ENCODE peak calls at places on chromosomes 7 and 10, in eight cellular contexts. One of them, this sample, is unnamed.

GRCh38 chr10:43304687-43305333 is 37.9 kb upstream of the RASGEF1A start:
- DNase-seq in thoracic aorta: peak
- DNase-seq in NB4: peak
- DNase-seq in fibroblast of lung: peak
- DNase-seq in adipocyte: peak
- DNase-seq in psoas muscle: peak
- DNase-seq in lung: peak
- DNase-seq in tibial nerve: peak
- DNase-seq in this sample: no peak

GRCh38 chr10:104322416-104322782 is 15.9 kb downstream of the ITPRIP start:
- DNase-seq in thoracic aorta: no peak
- DNase-seq in NB4: peak
- DNase-seq in fibroblast of lung: no peak
- DNase-seq in adipocyte: no peak
- DNase-seq in psoas muscle: no peak
- DNase-seq in lung: no peak
- DNase-seq in tibial nerve: no peak
- DNase-seq in this sample: peak

GRCh38 chr7:101166909-101167644 is 1.7 kb upstream of the VGF start:
- DNase-seq in thoracic aorta: no peak
- DNase-seq in NB4: no peak
- DNase-seq in fibroblast of lung: no peak
- DNase-seq in adipocyte: no peak
- DNase-seq in psoas muscle: no peak
- DNase-seq in lung: no peak
- DNase-seq in tibial nerve: no peak
- DNase-seq in this sample: no peak

GRCh38 chr10:78450807-78451485 is 417.3 kb downstream of the RPS24 start:
- DNase-seq in thoracic aorta: no peak
- DNase-seq in NB4: no peak
- DNase-seq in fibroblast of lung: no peak
- DNase-seq in adipocyte: no peak
- DNase-seq in psoas muscle: no peak
- DNase-seq in lung: no peak
- DNase-seq in tibial nerve: no peak
- DNase-seq in this sample: no peak

GRCh38 chr7:92835140-92835850 is 1.1 kb downstream of the CDK6 start:
- DNase-seq in thoracic aorta: peak
- DNase-seq in NB4: peak
- DNase-seq in fibroblast of lung: peak
- DNase-seq in adipocyte: peak
- DNase-seq in psoas muscle: peak
- DNase-seq in lung: peak
- DNase-seq in tibial nerve: peak
- DNase-seq in this sample: peak

GRCh38 chr7:47579458-47579857 is 2.5 kb downstream of the TNS3 start:
- DNase-seq in thoracic aorta: no peak
- DNase-seq in NB4: no peak
- DNase-seq in fibroblast of lung: no peak
- DNase-seq in adipocyte: no peak
- DNase-seq in psoas muscle: no peak
- DNase-seq in lung: no peak
- DNase-seq in tibial nerve: no peak
- DNase-seq in this sample: no peak

GRCh38 chr10:102452672-102453340 is 1.5 kb upstream of the C10orf95 start:
- DNase-seq in thoracic aorta: no peak
- DNase-seq in NB4: peak
- DNase-seq in fibroblast of lung: peak
- DNase-seq in adipocyte: peak
- DNase-seq in psoas muscle: no peak
- DNase-seq in lung: no peak
- DNase-seq in tibial nerve: peak
- DNase-seq in this sample: no peak

GRCh38 chr10:27413831-27414348 is 90.2 kb upstream of the RAB18 start:
- DNase-seq in thoracic aorta: no peak
- DNase-seq in NB4: no peak
- DNase-seq in fibroblast of lung: no peak
- DNase-seq in adipocyte: no peak
- DNase-seq in psoas muscle: no peak
- DNase-seq in lung: no peak
- DNase-seq in tibial nerve: no peak
- DNase-seq in this sample: no peak

GRCh38 chr10:7121154-7121797 is 289.6 kb downstream of the SFMBT2 start:
- DNase-seq in thoracic aorta: no peak
- DNase-seq in NB4: peak
- DNase-seq in fibroblast of lung: peak
- DNase-seq in adipocyte: no peak
- DNase-seq in psoas muscle: peak
- DNase-seq in lung: peak
- DNase-seq in tibial nerve: peak
- DNase-seq in this sample: peak

GRCh38 chr7:150378115-150378852 is 846 bp upstream of the ZNF775 start:
- DNase-seq in thoracic aorta: no peak
- DNase-seq in NB4: peak
- DNase-seq in fibroblast of lung: peak
- DNase-seq in adipocyte: peak
- DNase-seq in psoas muscle: peak
- DNase-seq in lung: peak
- DNase-seq in tibial nerve: peak
- DNase-seq in this sample: peak

GRCh38 chr10:74153123-74153522 is 2.1 kb downstream of the ADK start:
- DNase-seq in thoracic aorta: no peak
- DNase-seq in NB4: no peak
- DNase-seq in fibroblast of lung: peak
- DNase-seq in adipocyte: peak
- DNase-seq in psoas muscle: no peak
- DNase-seq in lung: no peak
- DNase-seq in tibial nerve: peak
- DNase-seq in this sample: no peak

GRCh38 chr7:38846280-38846679 is 62.7 kb downstream of the VPS41 start:
- DNase-seq in thoracic aorta: no peak
- DNase-seq in NB4: no peak
- DNase-seq in fibroblast of lung: no peak
- DNase-seq in adipocyte: peak
- DNase-seq in psoas muscle: no peak
- DNase-seq in lung: no peak
- DNase-seq in tibial nerve: no peak
- DNase-seq in this sample: no peak

GRCh38 chr7:44979481-44980392 is 922 bp upstream of the MYO1G start:
- DNase-seq in thoracic aorta: no peak
- DNase-seq in NB4: peak
- DNase-seq in fibroblast of lung: peak
- DNase-seq in adipocyte: no peak
- DNase-seq in psoas muscle: no peak
- DNase-seq in lung: no peak
- DNase-seq in tibial nerve: no peak
- DNase-seq in this sample: no peak

GRCh38 chr10:103571656-103571975 is 78.1 kb downstream of the NEURL1 start:
- DNase-seq in thoracic aorta: no peak
- DNase-seq in NB4: no peak
- DNase-seq in fibroblast of lung: no peak
- DNase-seq in adipocyte: no peak
- DNase-seq in psoas muscle: no peak
- DNase-seq in lung: no peak
- DNase-seq in tibial nerve: no peak
- DNase-seq in this sample: no peak

GRCh38 chr10:33501161-33501560 is 166.7 kb upstream of the NRP1 start:
- DNase-seq in thoracic aorta: no peak
- DNase-seq in NB4: no peak
- DNase-seq in fibroblast of lung: no peak
- DNase-seq in adipocyte: no peak
- DNase-seq in psoas muscle: no peak
- DNase-seq in lung: no peak
- DNase-seq in tibial nerve: no peak
- DNase-seq in this sample: no peak

DNA sequence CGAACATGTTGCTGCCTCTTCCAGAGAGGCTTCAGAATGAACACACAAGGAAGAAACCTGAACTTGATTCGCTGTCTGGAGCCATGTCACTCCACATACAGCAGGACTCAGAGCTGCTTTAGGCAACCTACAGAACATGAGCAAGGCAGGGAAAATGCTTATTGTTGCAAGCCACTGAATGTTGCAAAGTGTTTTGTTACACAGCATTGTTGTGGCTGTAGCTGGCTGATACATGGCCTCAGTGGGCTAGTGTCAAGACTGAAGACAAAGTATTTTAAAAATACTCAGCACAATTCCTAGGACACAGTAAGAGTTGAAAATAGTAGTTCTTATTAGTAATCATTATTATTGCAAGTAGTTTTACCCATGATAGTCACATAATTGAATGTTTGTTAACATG is 3.1 kb upstream of the CHST15 start:
- DNase-seq in thoracic aorta: no peak
- DNase-seq in NB4: no peak
- DNase-seq in fibroblast of lung: no peak
- DNase-seq in adipocyte: no peak
- DNase-seq in psoas muscle: no peak
- DNase-seq in lung: no peak
- DNase-seq in tibial nerve: no peak
- DNase-seq in this sample: no peak
- H3K4me3 ChIP-seq in thoracic aorta: no peak
- H3K4me3 ChIP-seq in NB4: no peak
- H3K4me3 ChIP-seq in fibroblast of lung: no peak
- H3K4me3 ChIP-seq in adipocyte: no peak
- H3K4me3 ChIP-seq in psoas muscle: no peak
- H3K4me3 ChIP-seq in lung: no peak
- H3K4me3 ChIP-seq in tibial nerve: no peak
- H3K4me3 ChIP-seq in this sample: no peak

GRCh38 chr7:97006951-97007861 is 1.9 kb downstream of the DLX6 start:
- DNase-seq in thoracic aorta: no peak
- DNase-seq in NB4: no peak
- DNase-seq in fibroblast of lung: no peak
- DNase-seq in adipocyte: no peak
- DNase-seq in psoas muscle: no peak
- DNase-seq in lung: no peak
- DNase-seq in tibial nerve: no peak
- DNase-seq in this sample: no peak
- H3K4me3 ChIP-seq in thoracic aorta: peak
- H3K4me3 ChIP-seq in NB4: no peak
- H3K4me3 ChIP-seq in fibroblast of lung: no peak
- H3K4me3 ChIP-seq in adipocyte: no peak
- H3K4me3 ChIP-seq in psoas muscle: peak
- H3K4me3 ChIP-seq in lung: no peak
- H3K4me3 ChIP-seq in tibial nerve: no peak
- H3K4me3 ChIP-seq in this sample: no peak

GRCh38 chr7:35422715-35423114 is 168.8 kb upstream of the TBX20 start:
- DNase-seq in thoracic aorta: no peak
- DNase-seq in NB4: no peak
- DNase-seq in fibroblast of lung: no peak
- DNase-seq in adipocyte: no peak
- DNase-seq in psoas muscle: no peak
- DNase-seq in lung: no peak
- DNase-seq in tibial nerve: no peak
- DNase-seq in this sample: no peak

GRCh38 chr7:35424440-35424839 is 170.5 kb upstream of the TBX20 start:
- DNase-seq in thoracic aorta: no peak
- DNase-seq in NB4: no peak
- DNase-seq in fibroblast of lung: no peak
- DNase-seq in adipocyte: no peak
- DNase-seq in psoas muscle: no peak
- DNase-seq in lung: no peak
- DNase-seq in tibial nerve: no peak
- DNase-seq in this sample: no peak

GRCh38 chr7:35416568-35416967 is 162.7 kb upstream of the TBX20 start:
- DNase-seq in thoracic aorta: no peak
- DNase-seq in NB4: no peak
- DNase-seq in fibroblast of lung: no peak
- DNase-seq in adipocyte: no peak
- DNase-seq in psoas muscle: no peak
- DNase-seq in lung: no peak
- DNase-seq in tibial nerve: no peak
- DNase-seq in this sample: no peak

GRCh38 chr7:35418716-35419425 is 165.0 kb upstream of the TBX20 start:
- DNase-seq in thoracic aorta: no peak
- DNase-seq in NB4: no peak
- DNase-seq in fibroblast of lung: no peak
- DNase-seq in adipocyte: no peak
- DNase-seq in psoas muscle: no peak
- DNase-seq in lung: no peak
- DNase-seq in tibial nerve: no peak
- DNase-seq in this sample: no peak

DNA sequence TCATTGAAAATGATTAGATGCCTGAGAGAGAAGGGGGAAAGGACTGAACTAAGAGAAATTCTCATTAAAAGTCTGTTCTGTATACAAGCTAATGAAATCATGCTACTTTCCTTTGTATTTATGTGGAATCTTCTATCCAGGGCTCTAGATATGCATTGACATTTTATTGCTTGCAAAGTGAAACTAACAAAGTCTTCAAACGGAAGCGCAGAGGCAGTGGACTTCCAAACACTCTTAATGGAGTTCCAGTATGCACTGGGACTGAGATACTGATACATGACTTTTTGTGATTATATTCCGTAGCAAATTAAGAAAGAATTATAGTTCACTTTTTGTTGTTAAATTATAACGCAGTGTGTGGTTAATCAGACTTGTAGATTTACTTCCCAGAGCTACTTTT is 166.8 kb upstream of the TBX20 start:
- DNase-seq in thoracic aorta: no peak
- DNase-seq in NB4: no peak
- DNase-seq in fibroblast of lung: peak
- DNase-seq in adipocyte: peak
- DNase-seq in psoas muscle: no peak
- DNase-seq in lung: no peak
- DNase-seq in tibial nerve: no peak
- DNase-seq in this sample: no peak
- H3K4me3 ChIP-seq in thoracic aorta: no peak
- H3K4me3 ChIP-seq in NB4: no peak
- H3K4me3 ChIP-seq in fibroblast of lung: no peak
- H3K4me3 ChIP-seq in adipocyte: peak
- H3K4me3 ChIP-seq in psoas muscle: no peak
- H3K4me3 ChIP-seq in lung: no peak
- H3K4me3 ChIP-seq in tibial nerve: no peak
- H3K4me3 ChIP-seq in this sample: no peak

GRCh38 chr7:73716318-73716890 is 3.1 kb downstream of the STX1A start:
- DNase-seq in thoracic aorta: no peak
- DNase-seq in NB4: no peak
- DNase-seq in fibroblast of lung: no peak
- DNase-seq in adipocyte: no peak
- DNase-seq in psoas muscle: no peak
- DNase-seq in lung: no peak
- DNase-seq in tibial nerve: no peak
- DNase-seq in this sample: no peak

GRCh38 chr7:73717025-73717807 is 2.3 kb downstream of the STX1A start:
- DNase-seq in thoracic aorta: no peak
- DNase-seq in NB4: no peak
- DNase-seq in fibroblast of lung: peak
- DNase-seq in adipocyte: no peak
- DNase-seq in psoas muscle: no peak
- DNase-seq in lung: no peak
- DNase-seq in tibial nerve: no peak
- DNase-seq in this sample: no peak

GRCh38 chr7:73718438-73718881 is 1.0 kb downstream of the STX1A start:
- DNase-seq in thoracic aorta: no peak
- DNase-seq in NB4: no peak
- DNase-seq in fibroblast of lung: no peak
- DNase-seq in adipocyte: no peak
- DNase-seq in psoas muscle: no peak
- DNase-seq in lung: no peak
- DNase-seq in tibial nerve: no peak
- DNase-seq in this sample: no peak

GRCh38 chr7:73718905-73719805 is at the start of gene STX1A:
- DNase-seq in thoracic aorta: no peak
- DNase-seq in NB4: peak
- DNase-seq in fibroblast of lung: peak
- DNase-seq in adipocyte: peak
- DNase-seq in psoas muscle: peak
- DNase-seq in lung: no peak
- DNase-seq in tibial nerve: no peak
- DNase-seq in this sample: no peak

GRCh38 chr7:73717991-73718405 is 1.5 kb downstream of the STX1A start:
- DNase-seq in thoracic aorta: no peak
- DNase-seq in NB4: peak
- DNase-seq in fibroblast of lung: peak
- DNase-seq in adipocyte: peak
- DNase-seq in psoas muscle: no peak
- DNase-seq in lung: no peak
- DNase-seq in tibial nerve: no peak
- DNase-seq in this sample: peak
- H3K4me3 ChIP-seq in thoracic aorta: peak
- H3K4me3 ChIP-seq in NB4: peak
- H3K4me3 ChIP-seq in fibroblast of lung: peak
- H3K4me3 ChIP-seq in adipocyte: peak
- H3K4me3 ChIP-seq in psoas muscle: peak
- H3K4me3 ChIP-seq in lung: no peak
- H3K4me3 ChIP-seq in tibial nerve: no peak
- H3K4me3 ChIP-seq in this sample: peak